ENCODE peak calls at places on chromosomes 11 and 22, in four cellular contexts. One of them, this sample, is unnamed.

GRCh38 chr11:68312780-68313573 is 586 bp downstream of the LRP5 start:
- DNase-seq in Panc1: no peak
- DNase-seq in HCT116: no peak
- DNase-seq in HepG2: no peak
- DNase-seq in this sample: peak; percentile 84

GRCh38 chr11:1401656-1402221 is 12.0 kb downstream of the BRSK2 start:
- DNase-seq in Panc1: no peak
- DNase-seq in HCT116: no peak
- DNase-seq in HepG2: peak; percentile 30
- DNase-seq in this sample: peak; percentile 71

GRCh38 chr22:26169312-26170111 is at the start of gene SEZ6L:
- DNase-seq in Panc1: no peak
- DNase-seq in HCT116: no peak
- DNase-seq in HepG2: no peak
- DNase-seq in this sample: no peak

GRCh38 chr22:21573750-21574494 is 6.4 kb downstream of the UBE2L3 start:
- DNase-seq in Panc1: no peak
- DNase-seq in HCT116: no peak
- DNase-seq in HepG2: no peak
- DNase-seq in this sample: no peak

GRCh38 chr11:116217441-116217840 is 555.3 kb downstream of the BUD13 start:
- DNase-seq in Panc1: no peak
- DNase-seq in HCT116: no peak
- DNase-seq in HepG2: no peak
- DNase-seq in this sample: no peak

GRCh38 chr22:30827646-30828045 is 133.0 kb downstream of the OSBP2 start:
- DNase-seq in Panc1: no peak
- DNase-seq in HCT116: no peak
- DNase-seq in HepG2: no peak
- DNase-seq in this sample: no peak

GRCh38 chr11:128503231-128503991 is 83.9 kb downstream of the ETS1 start:
- DNase-seq in Panc1: no peak
- DNase-seq in HCT116: no peak
- DNase-seq in HepG2: no peak
- DNase-seq in this sample: no peak

GRCh38 chr22:46002757-46003270 is 25.9 kb upstream of the WNT7B start:
- DNase-seq in Panc1: no peak
- DNase-seq in HCT116: no peak
- DNase-seq in HepG2: no peak
- DNase-seq in this sample: no peak

GRCh38 chr11:83713701-83714100 is 427.5 kb upstream of the CCDC90B start:
- DNase-seq in Panc1: no peak
- DNase-seq in HCT116: no peak
- DNase-seq in HepG2: no peak
- DNase-seq in this sample: no peak

GRCh38 chr11:132051704-132052103 is 681.3 kb downstream of the NTM start:
- DNase-seq in Panc1: no peak
- DNase-seq in HCT116: no peak
- DNase-seq in HepG2: no peak
- DNase-seq in this sample: no peak

GRCh38 chr11:43135966-43136534 is 175.7 kb upstream of the API5 start:
- DNase-seq in Panc1: no peak
- DNase-seq in HCT116: no peak
- DNase-seq in HepG2: no peak
- DNase-seq in this sample: no peak

GRCh38 chr11:48081151-48082010 is 101.0 kb downstream of the PTPRJ start:
- DNase-seq in Panc1: no peak
- DNase-seq in HCT116: no peak
- DNase-seq in HepG2: no peak
- DNase-seq in this sample: no peak

GRCh38 chr11:21615871-21616270 is 577.0 kb upstream of the ANO5 start:
- DNase-seq in Panc1: no peak
- DNase-seq in HCT116: no peak
- DNase-seq in HepG2: no peak
- DNase-seq in this sample: no peak

GRCh38 chr11:13038366-13038765 is 29.2 kb downstream of the RASSF10 start:
- DNase-seq in Panc1: no peak
- DNase-seq in HCT116: no peak
- DNase-seq in HepG2: peak; percentile 18
- DNase-seq in this sample: no peak

GRCh38 chr22:45216133-45217003 is 24.3 kb downstream of the KIAA0930 start:
- DNase-seq in Panc1: no peak
- DNase-seq in HCT116: no peak
- DNase-seq in HepG2: no peak
- DNase-seq in this sample: peak; percentile 12

GRCh38 chr22:48444320-48445112 is 1383.2 kb downstream of the BRD1 start:
- DNase-seq in Panc1: no peak
- DNase-seq in HCT116: no peak
- DNase-seq in HepG2: no peak
- DNase-seq in this sample: no peak

GRCh38 chr11:95655544-95655943 is 134.0 kb downstream of the FAM76B start:
- DNase-seq in Panc1: no peak
- DNase-seq in HCT116: no peak
- DNase-seq in HepG2: no peak
- DNase-seq in this sample: no peak

GRCh38 chr22:42061041-42061440 is 9.6 kb downstream of the NAGA start:
- DNase-seq in Panc1: no peak
- DNase-seq in HCT116: no peak
- DNase-seq in HepG2: no peak
- DNase-seq in this sample: no peak

GRCh38 chr11:65588199-65589054 is 7.2 kb downstream of the KCNK7 start:
- DNase-seq in Panc1: no peak
- DNase-seq in HCT116: no peak
- DNase-seq in HepG2: peak; percentile 73
- DNase-seq in this sample: peak; percentile 66

GRCh38 chr11:17439316-17439782 is 37.3 kb downstream of the ABCC8 start:
- DNase-seq in Panc1: peak; percentile 2
- DNase-seq in HCT116: no peak
- DNase-seq in HepG2: peak; percentile 86
- DNase-seq in this sample: no peak

GRCh38 chr22:41479671-41480396 is 10.9 kb downstream of the ACO2 start:
- DNase-seq in Panc1: no peak
- DNase-seq in HCT116: no peak
- DNase-seq in HepG2: no peak
- DNase-seq in this sample: no peak

GRCh38 chr11:82858556-82859091 is 41.6 kb downstream of the PRCP start:
- DNase-seq in Panc1: peak; percentile 69
- DNase-seq in HCT116: no peak
- DNase-seq in HepG2: no peak
- DNase-seq in this sample: no peak

GRCh38 chr11:120357620-120358019 is 21.4 kb downstream of the ARHGEF12 start:
- DNase-seq in Panc1: no peak
- DNase-seq in HCT116: no peak
- DNase-seq in HepG2: no peak
- DNase-seq in this sample: no peak

GRCh38 chr22:44219101-44219870 is 38.6 kb downstream of the PARVG start:
- DNase-seq in Panc1: no peak
- DNase-seq in HCT116: no peak
- DNase-seq in HepG2: no peak
- DNase-seq in this sample: no peak

GRCh38 chr11:68923614-68924013 is 19.9 kb downstream of the IGHMBP2 start:
- DNase-seq in Panc1: no peak
- DNase-seq in HCT116: no peak
- DNase-seq in HepG2: no peak
- DNase-seq in this sample: no peak

GRCh38 chr22:26554956-26555355 is 35.0 kb downstream of the TPST2 start:
- DNase-seq in Panc1: no peak
- DNase-seq in HCT116: no peak
- DNase-seq in HepG2: no peak
- DNase-seq in this sample: no peak

GRCh38 chr22:50444663-50445062 is 30.2 kb downstream of the SBF1 start:
- DNase-seq in Panc1: no peak
- DNase-seq in HCT116: peak; percentile 6
- DNase-seq in HepG2: no peak
- DNase-seq in this sample: no peak
- TF ChIP-seq TCF7L2 in Panc1: no peak
- TF ChIP-seq TCF7L2 in HCT116: no peak
- TF ChIP-seq TCF7L2 in HepG2: no peak
- TF ChIP-seq TCF7L2 in this sample: no peak

GRCh38 chr22:32957093-32957835 is 100.9 kb downstream of the SYN3 start:
- DNase-seq in Panc1: no peak
- DNase-seq in HCT116: no peak
- DNase-seq in HepG2: no peak
- DNase-seq in this sample: no peak

DNA sequence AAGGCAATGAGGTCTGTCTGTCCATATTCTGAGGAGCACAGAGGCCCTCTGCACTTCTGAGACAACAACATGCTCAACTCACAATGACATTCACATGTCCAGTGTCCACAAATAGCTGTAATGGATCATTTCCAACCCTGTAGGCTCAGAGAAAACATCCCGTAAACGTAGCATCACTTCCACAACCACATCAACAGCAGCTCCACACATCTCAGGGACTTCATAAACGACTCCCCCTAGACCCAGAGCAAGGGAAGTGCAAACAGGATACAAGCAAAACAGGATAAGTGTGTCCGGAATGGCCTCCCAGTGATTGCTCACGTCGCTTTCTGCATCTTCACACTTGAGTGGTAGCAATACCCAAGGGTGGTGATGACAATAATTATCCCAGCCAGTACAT is 100.2 kb downstream of the SYN3 start:
- DNase-seq in Panc1: no peak
- DNase-seq in HCT116: no peak
- DNase-seq in HepG2: no peak
- DNase-seq in this sample: no peak
- TF ChIP-seq TCF7L2 in Panc1: no peak
- TF ChIP-seq TCF7L2 in HCT116: no peak
- TF ChIP-seq TCF7L2 in HepG2: no peak
- TF ChIP-seq TCF7L2 in this sample: no peak

DNA sequence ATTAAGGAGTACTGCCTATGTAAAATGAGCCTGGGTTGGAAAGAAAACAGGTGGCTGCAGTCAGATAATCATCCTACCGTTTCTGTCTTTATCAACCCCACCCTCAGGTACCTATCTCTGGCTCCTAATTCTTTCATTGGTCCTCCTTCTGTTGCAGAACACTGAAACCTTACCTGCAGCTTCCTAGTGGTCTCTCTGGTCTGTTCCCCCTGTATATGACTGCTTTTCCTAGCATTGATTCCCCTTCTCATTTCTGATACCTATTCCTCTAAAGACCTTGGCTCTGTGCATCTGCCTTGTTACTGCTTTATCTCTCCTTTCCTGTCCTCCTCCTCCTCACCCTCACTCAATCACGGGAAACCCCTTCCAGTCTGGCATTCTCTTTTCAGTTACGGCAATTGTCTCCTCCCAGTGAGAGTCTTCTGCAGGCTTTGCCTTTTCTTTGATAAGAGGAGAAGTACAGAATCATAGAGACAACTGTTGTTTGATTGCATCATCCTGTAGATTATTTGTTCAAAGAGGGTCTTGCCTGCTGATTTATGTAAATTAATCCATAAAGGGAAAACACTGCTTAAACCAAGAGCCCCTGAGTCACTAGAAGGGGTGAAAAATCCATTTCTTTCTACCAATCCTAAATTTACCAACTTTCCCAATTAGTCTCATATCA is 301.2 kb downstream of the AASDHPPT start:
- DNase-seq in Panc1: no peak
- DNase-seq in HCT116: no peak
- DNase-seq in HepG2: no peak
- DNase-seq in this sample: no peak
- TF ChIP-seq TCF7L2 in Panc1: no peak
- TF ChIP-seq TCF7L2 in HCT116: no peak
- TF ChIP-seq TCF7L2 in HepG2: no peak
- TF ChIP-seq TCF7L2 in this sample: no peak

DNA sequence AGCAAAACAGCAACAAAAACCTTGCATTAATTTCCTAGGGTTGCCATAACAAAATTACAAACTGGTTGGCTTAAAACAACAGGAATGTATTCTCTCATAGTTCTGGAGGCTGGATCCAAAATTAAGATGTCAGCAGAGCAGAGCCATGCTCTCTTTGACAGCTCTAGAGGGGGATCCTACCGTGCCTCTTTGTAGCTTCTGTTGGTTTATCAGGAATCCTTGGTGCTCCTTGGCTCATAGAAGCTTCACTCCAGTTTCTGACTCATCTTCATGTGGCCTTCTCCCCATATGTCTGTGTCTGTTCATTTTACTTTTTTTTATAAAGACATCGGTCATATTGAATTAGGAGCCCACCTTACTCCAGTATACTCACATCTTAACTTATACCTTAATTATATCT is 90.5 kb upstream of the POU2AF2 start:
- DNase-seq in Panc1: no peak
- DNase-seq in HCT116: no peak
- DNase-seq in HepG2: no peak
- DNase-seq in this sample: no peak
- TF ChIP-seq TCF7L2 in Panc1: no peak
- TF ChIP-seq TCF7L2 in HCT116: no peak
- TF ChIP-seq TCF7L2 in HepG2: no peak
- TF ChIP-seq TCF7L2 in this sample: no peak

GRCh38 chr11:64353761-64354506 is 5.0 kb upstream of the RPS6KA4 start:
- DNase-seq in Panc1: no peak
- DNase-seq in HCT116: no peak
- DNase-seq in HepG2: no peak
- DNase-seq in this sample: no peak

GRCh38 chr11:64357446-64357845 is 1.5 kb upstream of the RPS6KA4 start:
- DNase-seq in Panc1: no peak
- DNase-seq in HCT116: no peak
- DNase-seq in HepG2: no peak
- DNase-seq in this sample: no peak

GRCh38 chr11:64356498-64357411 is 2.2 kb upstream of the RPS6KA4 start:
- DNase-seq in Panc1: peak; percentile 62
- DNase-seq in HCT116: peak; percentile 80
- DNase-seq in HepG2: peak; percentile 65
- DNase-seq in this sample: peak; percentile 78

GRCh38 chr11:64353101-64353738 is 5.7 kb upstream of the RPS6KA4 start:
- DNase-seq in Panc1: no peak
- DNase-seq in HCT116: no peak
- DNase-seq in HepG2: no peak
- DNase-seq in this sample: no peak

DNA sequence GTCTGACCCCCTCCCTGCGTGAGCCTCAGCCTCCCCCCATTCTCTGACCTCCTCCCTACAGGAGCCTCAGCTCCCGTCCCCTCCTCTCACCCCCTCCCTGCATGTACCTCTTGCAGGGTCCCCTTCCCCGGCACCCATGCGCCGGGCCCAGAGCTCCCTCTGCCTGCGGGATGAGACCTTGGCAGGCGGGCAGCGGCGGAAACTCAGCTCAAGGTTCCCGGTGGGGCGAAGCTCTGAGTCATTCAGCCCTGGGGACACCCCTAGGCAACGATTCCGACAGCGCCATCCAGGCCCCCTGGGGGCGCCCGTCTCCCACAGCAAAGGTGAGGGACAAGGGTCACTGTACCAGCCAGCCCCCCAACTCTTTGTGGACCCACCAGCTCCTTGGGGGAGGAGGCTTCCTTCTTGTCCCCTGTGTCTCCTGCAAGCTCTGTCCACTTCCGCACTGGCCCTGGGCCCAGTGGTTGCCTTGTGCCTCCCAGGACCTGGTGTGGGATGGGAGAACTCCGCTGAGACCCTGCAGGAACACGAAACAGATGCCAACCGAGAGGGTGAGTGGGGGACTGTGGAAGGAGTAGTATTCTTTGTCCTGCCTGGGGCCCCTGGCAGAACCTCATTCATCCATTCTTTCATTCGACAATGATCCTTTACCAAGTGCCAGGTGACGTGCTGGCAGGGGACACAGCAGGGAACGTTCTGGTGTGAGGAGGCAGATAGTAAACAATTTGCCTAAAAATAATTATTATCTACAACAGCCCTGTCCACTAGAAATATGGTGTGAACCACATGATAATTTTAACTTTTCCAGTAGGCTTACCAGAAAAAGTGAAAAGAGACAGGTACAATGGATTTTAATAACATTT is 3.7 kb upstream of the RPS6KA4 start:
- DNase-seq in Panc1: peak; percentile 69
- DNase-seq in HCT116: peak; percentile 60
- DNase-seq in HepG2: peak; percentile 79
- DNase-seq in this sample: peak; percentile 92
- TF ChIP-seq TCF7L2 in Panc1: no peak
- TF ChIP-seq TCF7L2 in HCT116: peak; percentile 43
- TF ChIP-seq TCF7L2 in HepG2: no peak
- TF ChIP-seq TCF7L2 in this sample: no peak